ENCODE peak calls at places on chromosomes 4 and X, in six cellular contexts. N is MCF 10A; C is activated CD8-positive, alpha-beta memory T cell treated with anti-CD3 and anti-CD28 coated beads, Interleukin-2, amount 50 U/mL, for 48 hours; I is left ventricle myocardium inferior; R is GM23338; U is stimulated activated naive CD8-positive, alpha-beta T cell treated with anti-CD3 and anti-CD28 coated beads, Interleukin-15, Interleukin-2, amounts not matched to agents 100 U/mL and 50 U/mL, for 24 hours. O is an unnamed sample.

GRCh38 chr4:110411599-110412011 is 64.3 kb upstream of the ENPEP start:
- DNase-seq in N (no peak), C (no peak), I (no peak), R (peak), U (no peak), O (no peak)

GRCh38 chr4:118772149-118773081 is 63.5 kb downstream of the SEC24D start:
- DNase-seq in N (peak), C (no peak), I (no peak), R (peak), U (no peak), O (no peak)

GRCh38 chrX:153735274-153735673 is 10.6 kb downstream of the ABCD1 start:
- DNase-seq in N (peak), C (no peak), I (no peak), R (peak), U (no peak), O (no peak)

GRCh38 chrX:9846631-9847030 is 60.4 kb downstream of the SHROOM2 start:
- DNase-seq in N (no peak), C (no peak), I (no peak), R (no peak), U (no peak), O (no peak)

GRCh38 chrX:3548743-3549441 is 164.6 kb downstream of the PRKX start:
- DNase-seq in N (peak), C (no peak), I (no peak), R (peak), U (no peak), O (no peak)

GRCh38 chr4:85884251-85884650 is 409.3 kb downstream of the ARHGAP24 start:
- DNase-seq in N (no peak), C (no peak), I (no peak), R (no peak), U (no peak), O (no peak)

GRCh38 chr4:166594326-166594946 is 639.9 kb downstream of the SPOCK3 start:
- DNase-seq in N (peak), C (no peak), I (no peak), R (peak), U (no peak), O (no peak)

GRCh38 chr4:169209388-169209883 is 61.3 kb downstream of the SH3RF1 start:
- DNase-seq in N (no peak), C (no peak), I (no peak), R (no peak), U (no peak), O (no peak)

GRCh38 chrX:119478504-119478903 is 10.3 kb downstream of the SLC25A5 start:
- DNase-seq in N (no peak), C (no peak), I (no peak), R (no peak), U (no peak), O (no peak)

GRCh38 chr4:145511913-145512522 is 30.4 kb downstream of the SMAD1 start:
- DNase-seq in N (peak), C (no peak), I (no peak), R (no peak), U (no peak), O (no peak)

GRCh38 chr4:19214591-19214990 is 1037.1 kb upstream of the SLIT2 start:
- DNase-seq in N (no peak), C (no peak), I (no peak), R (no peak), U (no peak), O (no peak)

GRCh38 chr4:145937021-145937861 is 1.4 kb downstream of the ZNF827 start:
- DNase-seq in N (peak), C (peak), I (peak), R (peak), U (peak), O (peak)

GRCh38 chrX:1734806-1735205 is 119.9 kb downstream of the ASMT start:
- DNase-seq in N (no peak), C (no peak), I (no peak), R (no peak), U (no peak), O (no peak)

GRCh38 chr4:56907009-56907408 is 691 bp upstream of the REST start:
- DNase-seq in N (no peak), C (no peak), I (no peak), R (peak), U (no peak), O (no peak)

GRCh38 chr4:55087016-55087929 is 38.1 kb downstream of the KDR start:
- DNase-seq in N (no peak), C (no peak), I (no peak), R (peak), U (no peak), O (no peak)

GRCh38 chrX:44770111-44770510 is 73.7 kb upstream of the DUSP21 start:
- DNase-seq in N (peak), C (no peak), I (no peak), R (no peak), U (no peak), O (no peak)

GRCh38 chr4:141255016-141255415 is 34.3 kb downstream of the ZNF330 start:
- DNase-seq in N (no peak), C (no peak), I (no peak), R (no peak), U (no peak), O (no peak)

GRCh38 chrX:40171513-40172168 is 73.9 kb upstream of the BCOR start:
- DNase-seq in N (no peak), C (no peak), I (no peak), R (no peak), U (peak), O (no peak)

GRCh38 chr4:139582044-139582443 is 26.0 kb upstream of the SETD7 start:
- DNase-seq in N (peak), C (no peak), I (no peak), R (no peak), U (no peak), O (no peak)

GRCh38 chr4:70197842-70198241 is 2.3 kb downstream of the ODAM start:
- DNase-seq in N (no peak), C (no peak), I (no peak), R (peak), U (no peak), O (no peak)

GRCh38 chr4:131091896-131092295 is 1995.9 kb downstream of the C4orf33 start:
- DNase-seq in N (peak), C (no peak), I (no peak), R (peak), U (no peak), O (no peak)

GRCh38 chr4:87574996-87575395 is 33.3 kb upstream of the DSPP start:
- DNase-seq in N (peak), C (no peak), I (no peak), R (no peak), U (no peak), O (no peak)

GRCh38 chrX:17788956-17789562 is 51.8 kb downstream of the SCML1 start:
- DNase-seq in N (no peak), C (no peak), I (no peak), R (peak), U (no peak), O (no peak)

GRCh38 chr4:109072595-109072994 is 229.9 kb downstream of the COL25A1 start:
- DNase-seq in N (peak), C (no peak), I (no peak), R (no peak), U (no peak), O (no peak)

GRCh38 chrX:149314031-149314430 is 191.1 kb downstream of the IDS start:
- DNase-seq in N (peak), C (no peak), I (no peak), R (no peak), U (no peak), O (no peak)

O was measured in DND-41.